ENCODE peak calls at places on chromosomes 12 and 14, in five cellular contexts. X is caudate nucleus, J is NCI-H1092, Z is frontal cortex, W is fibroblast of the aortic adventitia. L is an unnamed sample.

GRCh38 chr14:71931492-71932228 is 569 bp upstream of the RGS6 start:
- DNase-seq in J (no peak), Z (peak; percentile 46), W (no peak), X (peak; percentile 41), L (peak; percentile 15)

GRCh38 chr14:71629765-71630502 is 302.3 kb upstream of the RGS6 start:
- DNase-seq in X (no peak), Z (no peak), J (no peak), W (peak; percentile 36), L (no peak)

GRCh38 chr12:54390668-54391551 is 6.4 kb upstream of the ZNF385A start:
- DNase-seq in X (peak; percentile 68), W (no peak), J (peak; percentile 64), Z (peak; percentile 76), L (peak; percentile 76)

GRCh38 chr12:83954939-83955601 is 957.5 kb downstream of the SLC6A15 start:
- DNase-seq in X (no peak), Z (no peak), J (no peak), W (no peak), L (no peak)

GRCh38 chr12:91551927-91552326 is 369.3 kb upstream of the DCN start:
- DNase-seq in X (no peak), J (no peak), Z (no peak), W (no peak), L (no peak)

GRCh38 chr14:79924583-79924982 is 286.7 kb downstream of the DIO2 start:
- DNase-seq in Z (no peak), J (no peak), W (no peak), X (no peak), L (no peak)

GRCh38 chr12:75560167-75560566 is 48.8 kb upstream of the KRR1 start:
- DNase-seq in W (peak; percentile 84), J (no peak), X (no peak), Z (peak; percentile 18), L (no peak)

GRCh38 chr14:36293824-36294223 is 26.6 kb downstream of the MBIP start:
- DNase-seq in J (no peak), W (peak; percentile 49), Z (no peak), X (no peak), L (no peak)

GRCh38 chr12:41683023-41683422 is 461.7 kb downstream of the GXYLT1 start:
- DNase-seq in Z (no peak), W (no peak), X (no peak), J (no peak), L (no peak)

GRCh38 chr12:14399871-14400270 is 34.4 kb downstream of the ATF7IP start:
- DNase-seq in Z (no peak), J (no peak), W (no peak), X (no peak), L (no peak)

GRCh38 chr12:76307083-76307482 is 41.1 kb downstream of the BBS10 start:
- DNase-seq in X (no peak), W (no peak), J (no peak), Z (no peak), L (no peak)

GRCh38 chr12:122909442-122910288 is 13.7 kb upstream of the VPS37B start:
- DNase-seq in X (peak; percentile 22), J (peak; percentile 62), Z (no peak), W (no peak), L (no peak)

GRCh38 chr14:52131640-52132320 is 62.9 kb upstream of the NID2 start:
- DNase-seq in W (peak; percentile 99), X (no peak), Z (peak; percentile 85), J (peak; percentile 96), L (peak; percentile 71)

GRCh38 chr12:65956056-65956738 is 131.9 kb downstream of the HMGA2 start:
- DNase-seq in Z (no peak), J (no peak), W (no peak), X (no peak), L (no peak)

GRCh38 chr14:68651652-68652432 is 141.0 kb downstream of the ZFP36L1 start:
- DNase-seq in X (no peak), W (no peak), Z (no peak), J (no peak), L (no peak)

GRCh38 chr12:29081101-29081500 is 68.0 kb upstream of the FAR2 start:
- DNase-seq in J (no peak), Z (no peak), X (no peak), W (no peak), L (no peak)

GRCh38 chr12:100518376-100518775 is 44.7 kb downstream of the NR1H4 start:
- DNase-seq in J (no peak), X (no peak), W (no peak), Z (no peak), L (no peak)

GRCh38 chr12:105798249-105798835 is 340.4 kb downstream of the NUAK1 start:
- DNase-seq in W (no peak), J (no peak), Z (no peak), X (no peak), L (no peak)

GRCh38 chr12:107794451-107794850 is 19.9 kb downstream of the ASCL4 start:
- DNase-seq in W (no peak), Z (no peak), J (no peak), X (no peak), L (no peak)

GRCh38 chr12:67525500-67525884 is 123.1 kb upstream of the DYRK2 start:
- DNase-seq in X (no peak), J (no peak), W (no peak), Z (no peak), L (no peak)

GRCh38 chr12:49515266-49515665 is 23.6 kb upstream of the KCNH3 start:
- DNase-seq in W (peak; percentile 84), Z (no peak), J (no peak), X (no peak), L (no peak)

GRCh38 chr14:36986407-36986806 is 186.0 kb downstream of the SLC25A21 start:
- DNase-seq in J (no peak), W (no peak), Z (no peak), X (no peak), L (no peak)

GRCh38 chr12:93895096-93895460 is 217.9 kb downstream of the CRADD start:
- DNase-seq in X (no peak), W (peak; percentile 74), Z (peak; percentile 14), J (no peak), L (no peak)

GRCh38 chr12:3012786-3013185 is 53.6 kb downstream of the TEAD4 start:
- DNase-seq in Z (no peak), W (no peak), X (no peak), J (no peak), L (no peak)

GRCh38 chr12:29149691-29150382 is 759 bp downstream of the FAR2 start:
- DNase-seq in Z (no peak), X (no peak), J (no peak), W (no peak), L (no peak)

GRCh38 chr12:30457621-30458289 is 237.9 kb downstream of the IPO8 start:
- DNase-seq in X (no peak), Z (no peak), W (peak; percentile 82), J (no peak), L (no peak)

GRCh38 chr14:68391292-68392014 is 401.4 kb downstream of the ZFP36L1 start:
- DNase-seq in J (no peak), W (peak; percentile 92), X (no peak), Z (no peak), L (no peak)

GRCh38 chr14:99522457-99522891 is 41.3 kb downstream of the CCNK start:
- DNase-seq in W (peak; percentile 49), J (peak; percentile 17), X (no peak), Z (no peak), L (no peak)

GRCh38 chr12:108833757-108834472 is 23.5 kb downstream of the SSH1 start:
- DNase-seq in W (peak; percentile 89), Z (no peak), X (no peak), J (no peak), L (no peak)

GRCh38 chr12:101891462-101891971 is 14.1 kb downstream of the DRAM1 start:
- DNase-seq in J (no peak), X (no peak), Z (no peak), W (peak; percentile 65), L (peak; percentile 10)

GRCh38 chr12:80864046-80864735 is 73.5 kb downstream of the LIN7A start:
- DNase-seq in W (peak; percentile 21), X (no peak), Z (no peak), J (no peak), L (no peak)

GRCh38 chr14:81436296-81437138 is 36.4 kb upstream of the STON2 start:
- DNase-seq in J (peak; percentile 72), W (peak; percentile 33), Z (peak; percentile 94), X (peak; percentile 69), L (peak; percentile 65)

GRCh38 chr12:111076611-111077451 is 156.5 kb upstream of the MYL2 start:
- DNase-seq in X (no peak), J (no peak), W (no peak), Z (no peak), L (no peak)

GRCh38 chr12:2479866-2480510 is 314.8 kb upstream of the FKBP4 start:
- DNase-seq in X (no peak), J (no peak), W (no peak), Z (no peak), L (no peak)

L was measured in stimulated activated naive CD8-positive, alpha-beta T cell treated with anti-CD3 and anti-CD28 coated beads, Interleukin-15, Interleukin-2, amounts not matched to agents 100 U/mL and 50 U/mL, for 24 hours.